ENCODE peak calls at places on chromosome 11, in six cellular contexts. One of them, this sample, is unnamed.

GRCh38 chr11:67056267-67056639 is 394 bp upstream of the RHOD start:
- DNase-seq in GM18507: no peak
- DNase-seq in H9: no peak
- DNase-seq in CD4-positive, CD25-positive, alpha-beta regulatory T cell: no peak
- DNase-seq in neural crest cell: no peak
- DNase-seq in T-helper 1 cell: no peak
- DNase-seq in this sample: no peak

GRCh38 chr11:123054301-123055065 is 7.5 kb downstream of the HSPA8 start:
- DNase-seq in GM18507: no peak
- DNase-seq in H9: peak; percentile 42
- DNase-seq in CD4-positive, CD25-positive, alpha-beta regulatory T cell: peak; percentile 24
- DNase-seq in neural crest cell: peak; percentile 16
- DNase-seq in T-helper 1 cell: no peak
- DNase-seq in this sample: peak; percentile 42

GRCh38 chr11:119788911-119789560 is 60.0 kb upstream of the NECTIN1 start:
- DNase-seq in GM18507: no peak
- DNase-seq in H9: no peak
- DNase-seq in CD4-positive, CD25-positive, alpha-beta regulatory T cell: no peak
- DNase-seq in neural crest cell: no peak
- DNase-seq in T-helper 1 cell: no peak
- DNase-seq in this sample: no peak

GRCh38 chr11:63503492-63503891 is 2.4 kb upstream of the LGALS12 start:
- DNase-seq in GM18507: no peak
- DNase-seq in H9: no peak
- DNase-seq in CD4-positive, CD25-positive, alpha-beta regulatory T cell: no peak
- DNase-seq in neural crest cell: no peak
- DNase-seq in T-helper 1 cell: no peak
- DNase-seq in this sample: no peak

GRCh38 chr11:6693342-6694228 is 10.4 kb upstream of the MRPL17 start:
- DNase-seq in GM18507: no peak
- DNase-seq in H9: no peak
- DNase-seq in CD4-positive, CD25-positive, alpha-beta regulatory T cell: peak; percentile 22
- DNase-seq in neural crest cell: no peak
- DNase-seq in T-helper 1 cell: no peak
- DNase-seq in this sample: peak; percentile 49

GRCh38 chr11:79152511-79152910 is 288.3 kb downstream of the TENM4 start:
- DNase-seq in GM18507: no peak
- DNase-seq in H9: no peak
- DNase-seq in CD4-positive, CD25-positive, alpha-beta regulatory T cell: no peak
- DNase-seq in neural crest cell: no peak
- DNase-seq in T-helper 1 cell: no peak
- DNase-seq in this sample: no peak

GRCh38 chr11:118911113-118911879 is 14.4 kb downstream of the BCL9L start:
- DNase-seq in GM18507: no peak
- DNase-seq in H9: peak; percentile 57
- DNase-seq in CD4-positive, CD25-positive, alpha-beta regulatory T cell: no peak
- DNase-seq in neural crest cell: no peak
- DNase-seq in T-helper 1 cell: no peak
- DNase-seq in this sample: peak; percentile 19

GRCh38 chr11:117444256-117445096 is 116.8 kb downstream of the CEP164 start:
- DNase-seq in GM18507: no peak
- DNase-seq in H9: no peak
- DNase-seq in CD4-positive, CD25-positive, alpha-beta regulatory T cell: no peak
- DNase-seq in neural crest cell: no peak
- DNase-seq in T-helper 1 cell: no peak
- DNase-seq in this sample: no peak

GRCh38 chr11:79439430-79439892 is 1.4 kb downstream of the TENM4 start:
- DNase-seq in GM18507: no peak
- DNase-seq in H9: no peak
- DNase-seq in CD4-positive, CD25-positive, alpha-beta regulatory T cell: no peak
- DNase-seq in neural crest cell: no peak
- DNase-seq in T-helper 1 cell: no peak
- DNase-seq in this sample: no peak

GRCh38 chr11:35579557-35580396 is 38.5 kb upstream of the FJX1 start:
- DNase-seq in GM18507: no peak
- DNase-seq in H9: no peak
- DNase-seq in CD4-positive, CD25-positive, alpha-beta regulatory T cell: no peak
- DNase-seq in neural crest cell: no peak
- DNase-seq in T-helper 1 cell: no peak
- DNase-seq in this sample: peak; percentile 78

GRCh38 chr11:33997473-33998347 is 53.8 kb upstream of the CAPRIN1 start:
- DNase-seq in GM18507: no peak
- DNase-seq in H9: no peak
- DNase-seq in CD4-positive, CD25-positive, alpha-beta regulatory T cell: no peak
- DNase-seq in neural crest cell: no peak
- DNase-seq in T-helper 1 cell: no peak
- DNase-seq in this sample: no peak

GRCh38 chr11:65646288-65646734 is 8.4 kb downstream of the SIPA1 start:
- DNase-seq in GM18507: no peak
- DNase-seq in H9: no peak
- DNase-seq in CD4-positive, CD25-positive, alpha-beta regulatory T cell: no peak
- DNase-seq in neural crest cell: no peak
- DNase-seq in T-helper 1 cell: no peak
- DNase-seq in this sample: no peak

GRCh38 chr11:124081496-124081895 is 33.8 kb upstream of the VWA5A start:
- DNase-seq in GM18507: no peak
- DNase-seq in H9: no peak
- DNase-seq in CD4-positive, CD25-positive, alpha-beta regulatory T cell: no peak
- DNase-seq in neural crest cell: no peak
- DNase-seq in T-helper 1 cell: no peak
- DNase-seq in this sample: no peak

GRCh38 chr11:112249871-112250590 is 10.6 kb downstream of the PLET1 start:
- DNase-seq in GM18507: no peak
- DNase-seq in H9: no peak
- DNase-seq in CD4-positive, CD25-positive, alpha-beta regulatory T cell: no peak
- DNase-seq in neural crest cell: no peak
- DNase-seq in T-helper 1 cell: no peak
- DNase-seq in this sample: no peak

GRCh38 chr11:133699071-133699470 is 146.2 kb downstream of the SPATA19 start:
- DNase-seq in GM18507: no peak
- DNase-seq in H9: no peak
- DNase-seq in CD4-positive, CD25-positive, alpha-beta regulatory T cell: no peak
- DNase-seq in neural crest cell: no peak
- DNase-seq in T-helper 1 cell: no peak
- DNase-seq in this sample: no peak

GRCh38 chr11:12222099-12222751 is 111.8 kb downstream of the MICAL2 start:
- DNase-seq in GM18507: no peak
- DNase-seq in H9: no peak
- DNase-seq in CD4-positive, CD25-positive, alpha-beta regulatory T cell: no peak
- DNase-seq in neural crest cell: no peak
- DNase-seq in T-helper 1 cell: no peak
- DNase-seq in this sample: no peak

GRCh38 chr11:93515438-93515837 is 27.8 kb downstream of the SMCO4 start:
- DNase-seq in GM18507: no peak
- DNase-seq in H9: no peak
- DNase-seq in CD4-positive, CD25-positive, alpha-beta regulatory T cell: no peak
- DNase-seq in neural crest cell: no peak
- DNase-seq in T-helper 1 cell: no peak
- DNase-seq in this sample: no peak

GRCh38 chr11:74354036-74354435 is 42.6 kb upstream of the P4HA3 start:
- DNase-seq in GM18507: no peak
- DNase-seq in H9: no peak
- DNase-seq in CD4-positive, CD25-positive, alpha-beta regulatory T cell: no peak
- DNase-seq in neural crest cell: no peak
- DNase-seq in T-helper 1 cell: no peak
- DNase-seq in this sample: no peak

This sample was measured in SJSA1.